ENCODE peak calls at places on chromosomes 4 and X, in four cellular contexts. One of them, this sample, is unnamed.

GRCh38 chr4:104123021-104123420 is 371.7 kb downstream of the CXXC4 start:
- DNase-seq in EL: no peak
- DNase-seq in head of caudate nucleus: no peak
- DNase-seq in germinal center: no peak
- DNase-seq in this sample: no peak

GRCh38 chr4:162274354-162274753 is 110.6 kb upstream of the FSTL5 start:
- DNase-seq in EL: no peak
- DNase-seq in head of caudate nucleus: no peak
- DNase-seq in germinal center: no peak
- DNase-seq in this sample: no peak

GRCh38 chr4:4456351-4456750 is 69.4 kb downstream of the NSG1 start:
- DNase-seq in EL: peak; percentile 17
- DNase-seq in head of caudate nucleus: no peak
- DNase-seq in germinal center: no peak
- DNase-seq in this sample: no peak

GRCh38 chr4:119026662-119027444 is 108.8 kb upstream of the MYOZ2 start:
- DNase-seq in EL: peak; percentile 46
- DNase-seq in head of caudate nucleus: no peak
- DNase-seq in germinal center: no peak
- DNase-seq in this sample: no peak

GRCh38 chr4:158786155-158786581 is 17.3 kb downstream of the FNIP2 start:
- DNase-seq in EL: no peak
- DNase-seq in head of caudate nucleus: no peak
- DNase-seq in germinal center: no peak
- DNase-seq in this sample: no peak

GRCh38 chrX:50691820-50692219 is 122.2 kb downstream of the SHROOM4 start:
- DNase-seq in EL: peak; percentile 20
- DNase-seq in head of caudate nucleus: no peak
- DNase-seq in germinal center: peak; percentile 21
- DNase-seq in this sample: peak; percentile 55

GRCh38 chr4:2417765-2418651 is at the start of gene ZFYVE28:
- DNase-seq in EL: peak; percentile 32
- DNase-seq in head of caudate nucleus: peak; percentile 35
- DNase-seq in germinal center: no peak
- DNase-seq in this sample: no peak

GRCh38 chr4:79842162-79842561 is 230.9 kb downstream of the ANTXR2 start:
- DNase-seq in EL: no peak
- DNase-seq in head of caudate nucleus: no peak
- DNase-seq in germinal center: no peak
- DNase-seq in this sample: no peak

GRCh38 chr4:140735779-140736391 is 20.3 kb downstream of the TBC1D9 start:
- DNase-seq in EL: no peak
- DNase-seq in head of caudate nucleus: no peak
- DNase-seq in germinal center: no peak
- DNase-seq in this sample: no peak

GRCh38 chrX:44785652-44786051 is 58.2 kb upstream of the DUSP21 start:
- DNase-seq in EL: peak; percentile 78
- DNase-seq in head of caudate nucleus: no peak
- DNase-seq in germinal center: no peak
- DNase-seq in this sample: no peak

GRCh38 chr4:38489924-38490639 is 173.9 kb upstream of the KLF3 start:
- DNase-seq in EL: no peak
- DNase-seq in head of caudate nucleus: peak; percentile 35
- DNase-seq in germinal center: no peak
- DNase-seq in this sample: no peak

GRCh38 chr4:7155611-7156071 is 36.7 kb upstream of the SORCS2 start:
- DNase-seq in EL: no peak
- DNase-seq in head of caudate nucleus: no peak
- DNase-seq in germinal center: no peak
- DNase-seq in this sample: no peak

GRCh38 chrX:69222103-69223090 is 57.1 kb upstream of the PJA1 start:
- DNase-seq in EL: peak; percentile 62
- DNase-seq in head of caudate nucleus: peak; percentile 82
- DNase-seq in germinal center: peak; percentile 56
- DNase-seq in this sample: peak; percentile 63

GRCh38 chrX:96615448-96615847 is 69.2 kb upstream of the DIAPH2 start:
- DNase-seq in EL: no peak
- DNase-seq in head of caudate nucleus: no peak
- DNase-seq in germinal center: no peak
- DNase-seq in this sample: no peak

GRCh38 chrX:109845996-109846395 is 112.9 kb upstream of the ACSL4 start:
- DNase-seq in EL: no peak
- DNase-seq in head of caudate nucleus: no peak
- DNase-seq in germinal center: no peak
- DNase-seq in this sample: no peak

GRCh38 chrX:41526925-41527324 is 79.8 kb downstream of the NYX start:
- DNase-seq in EL: peak; percentile 74
- DNase-seq in head of caudate nucleus: no peak
- DNase-seq in germinal center: no peak
- DNase-seq in this sample: no peak

This sample was measured in OCI-LY7.